ENCODE peak calls at places on chromosome 13, in ten cellular contexts. Z is breast epithelium, G is GM12892, O is transverse colon, E is HCT116, P is endothelial cell of umbilical vein, Q is K562, F is spleen, N is stomach, V is upper lobe of left lung. L is an unnamed sample.
A peak's percentile ranks its signal among the peaks of the same experiment; 100 is the strongest.

GRCh38 chr13:99692854-99693253 is 191.6 kb downstream of the TM9SF2 start:
- DNase-seq in Z (no peak), G (no peak), O (no peak), E (no peak), P (no peak), Q (no peak), F (no peak), N (no peak), V (no peak), L (no peak)

GRCh38 chr13:57264965-57265364 is 98.0 kb downstream of the PRR20E start:
- DNase-seq in Z (no peak), G (no peak), O (no peak), E (no peak), P (no peak), Q (no peak), F (no peak), N (no peak), V (no peak), L (no peak)

GRCh38 chr13:42892760-42893159 is 99.3 kb downstream of the EPSTI1 start:
- DNase-seq in Z (no peak), G (no peak), O (no peak), E (no peak), P (no peak), Q (no peak), F (no peak), N (no peak), V (no peak), L (no peak)

GRCh38 chr13:106499905-106500304 is 35.6 kb downstream of the EFNB2 start:
- DNase-seq in Z (no peak), G (no peak), O (no peak), E (no peak), P (no peak), Q (no peak), F (no peak), N (no peak), V (no peak), L (no peak)

GRCh38 chr13:25901460-25902376 is 150.1 kb downstream of the SHISA2 start:
- DNase-seq in Z (no peak), G (no peak), O (no peak), E (no peak), P (peak; percentile 55), Q (no peak), F (no peak), N (no peak), V (no peak), L (no peak)

GRCh38 chr13:64164435-64164834 is 2748.8 kb upstream of the PCDH20 start:
- DNase-seq in Z (no peak), G (no peak), O (no peak), E (no peak), P (no peak), Q (no peak), F (peak; percentile 34), N (no peak), V (peak; percentile 18), L (no peak)

GRCh38 chr13:20109037-20109436 is 51.8 kb downstream of the GJA3 start:
- DNase-seq in Z (no peak), G (no peak), O (no peak), E (no peak), P (no peak), Q (no peak), F (no peak), N (no peak), V (no peak), L (no peak)

GRCh38 chr13:52001120-52001731 is 10.0 kb downstream of the ATP7B start:
- DNase-seq in Z (no peak), G (peak; percentile 39), O (no peak), E (peak; percentile 32), P (peak; percentile 38), Q (peak; percentile 49), F (no peak), N (no peak), V (no peak), L (peak; percentile 35)

GRCh38 chr13:103067751-103068563 is 1.7 kb upstream of the SLC10A2 start:
- DNase-seq in Z (no peak), G (no peak), O (peak; percentile 78), E (no peak), P (no peak), Q (no peak), F (no peak), N (no peak), V (no peak), L (no peak)

GRCh38 chr13:54366728-54367127 is 1338.1 kb downstream of the OLFM4 start:
- DNase-seq in Z (no peak), G (no peak), O (no peak), E (no peak), P (no peak), Q (no peak), F (no peak), N (no peak), V (no peak), L (no peak)

GRCh38 chr13:96053003-96053703 is at the start of gene UGGT2:
- DNase-seq in Z (peak; percentile 88), G (peak; percentile 92), O (peak; percentile 97), E (peak; percentile 91), P (peak; percentile 94), Q (peak; percentile 92), F (peak; percentile 94), N (peak; percentile 97), V (peak; percentile 95), L (peak; percentile 92)

GRCh38 chr13:40172149-40172591 is 494.3 kb downstream of the FOXO1 start:
- DNase-seq in Z (peak; percentile 60), G (no peak), O (no peak), E (no peak), P (no peak), Q (no peak), F (no peak), N (no peak), V (peak; percentile 41), L (no peak)
- TF ChIP-seq POLR2A in Z (no peak), G (no peak), O (no peak), E (no peak), P (no peak), Q (no peak), F (no peak), N (no peak), V (no peak), L (no peak)

GRCh38 chr13:33933810-33934209 is 115.9 kb downstream of the RFC3 start:
- DNase-seq in Z (no peak), G (no peak), O (no peak), E (no peak), P (no peak), Q (no peak), F (no peak), N (no peak), V (no peak), L (no peak)

GRCh38 chr13:33934343-33934742 is 116.4 kb downstream of the RFC3 start:
- DNase-seq in Z (no peak), G (no peak), O (no peak), E (no peak), P (no peak), Q (no peak), F (no peak), N (no peak), V (no peak), L (no peak)

GRCh38 chr13:33934936-33935510 is 117.1 kb downstream of the RFC3 start:
- DNase-seq in Z (no peak), G (no peak), O (no peak), E (no peak), P (no peak), Q (no peak), F (no peak), N (no peak), V (no peak), L (no peak)

GRCh38 chr13:33932765-33933406 is 114.9 kb downstream of the RFC3 start:
- DNase-seq in Z (no peak), G (no peak), O (no peak), E (no peak), P (no peak), Q (no peak), F (no peak), N (no peak), V (no peak), L (no peak)

GRCh38 chr13:33931397-33931987 is 113.5 kb downstream of the RFC3 start:
- DNase-seq in Z (no peak), G (no peak), O (no peak), E (peak; percentile 46), P (peak; percentile 39), Q (peak; percentile 48), F (no peak), N (no peak), V (no peak), L (no peak)
- TF ChIP-seq POLR2AphosphoS5 in Z (no peak), G (no peak), O (no peak), E (no peak), P (no peak), Q (no peak), F (no peak), N (no peak), V (no peak), L (no peak)

DNA sequence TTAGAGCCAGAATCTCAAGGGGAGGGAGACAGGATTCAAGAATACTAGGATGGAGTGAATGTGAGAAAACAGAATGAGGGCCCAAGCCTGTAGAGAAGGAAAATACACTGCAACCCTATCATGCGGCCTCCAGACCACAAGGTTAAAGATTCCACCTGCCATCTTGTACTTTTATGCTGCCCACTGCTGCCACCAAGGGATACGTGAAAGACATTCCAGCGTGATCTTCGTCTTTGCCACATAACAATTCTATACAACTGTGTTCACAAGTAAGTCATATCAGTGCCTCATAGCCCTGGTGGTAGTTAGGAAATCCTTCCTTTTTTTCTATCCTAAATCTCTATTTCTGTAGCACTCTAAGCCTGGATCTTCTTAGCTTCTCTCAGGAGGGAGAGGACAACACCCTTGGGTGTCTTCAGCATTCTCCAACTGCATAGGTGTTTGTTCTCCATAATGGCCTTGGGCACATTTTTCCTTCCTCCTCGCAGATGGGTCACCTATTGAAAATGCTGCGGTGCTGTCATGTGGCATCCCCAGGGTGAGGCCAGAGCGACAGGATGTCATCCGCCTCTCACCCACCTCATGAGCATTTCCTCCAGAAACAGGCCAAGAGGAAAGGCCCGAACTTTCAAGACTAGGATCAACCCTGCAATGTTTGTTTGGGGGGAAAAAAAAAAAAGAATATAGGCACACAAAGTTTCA is 13.6 kb downstream of the TPT1 start:
- DNase-seq in Z (no peak), G (no peak), O (no peak), E (no peak), P (no peak), Q (no peak), F (no peak), N (no peak), V (no peak), L (no peak)
- TF ChIP-seq POLR2A in Z (no peak), G (no peak), O (no peak), E (no peak), P (no peak), Q (no peak), F (no peak), N (no peak), V (no peak), L (no peak)

GRCh38 chr13:61508936-61509335 is 93.3 kb upstream of the PCDH20 start:
- DNase-seq in Z (no peak), G (no peak), O (no peak), E (no peak), P (no peak), Q (no peak), F (no peak), N (no peak), V (no peak), L (no peak)
- TF ChIP-seq POLR2AphosphoS5 in Z (no peak), G (no peak), O (no peak), E (no peak), P (no peak), Q (no peak), F (no peak), N (no peak), V (no peak), L (no peak)

L was measured in GM12891.